ENCODE peak calls at places on chromosomes 1 and 21, in five cellular contexts. R, O, Z, E and B are unnamed samples.

GRCh38 chr21:46483300-46484295 is 24.9 kb downstream of the DIP2A start:
- DNase-seq in E (no peak), Z (no peak), R (no peak), O (no peak), B (no peak)

GRCh38 chr1:110035236-110035752 is 870 bp downstream of the STRIP1 start:
- DNase-seq in E (no peak), O (no peak), Z (no peak), R (no peak), B (no peak)

GRCh38 chr1:42935313-42935624 is 23.4 kb downstream of the SLC2A1 start:
- DNase-seq in Z (no peak), O (no peak), R (no peak), E (no peak), B (no peak)

GRCh38 chr1:119829636-119830035 is 18.4 kb upstream of the REG4 start:
- DNase-seq in Z (peak), R (peak), E (peak), O (no peak), B (no peak)

GRCh38 chr21:42080788-42081083 is 9.6 kb downstream of the UMODL1 start:
- DNase-seq in Z (no peak), O (no peak), E (no peak), R (no peak), B (no peak)

GRCh38 chr1:163974120-163974519 is 584.9 kb upstream of the PBX1 start:
- DNase-seq in R (no peak), Z (no peak), E (no peak), O (no peak), B (no peak)

GRCh38 chr1:175555266-175555665 is 188.1 kb downstream of the TNR start:
- DNase-seq in E (no peak), R (no peak), Z (no peak), O (no peak), B (no peak)

GRCh38 chr1:99650773-99651437 is 5.0 kb downstream of the PALMD start:
- DNase-seq in R (no peak), E (no peak), Z (no peak), O (peak), B (no peak)

GRCh38 chr1:19949016-19949415 is 25.6 kb upstream of the PLA2G2E start:
- DNase-seq in E (no peak), O (peak), R (no peak), Z (no peak), B (no peak)

GRCh38 chr1:66464356-66464755 is 69.6 kb upstream of the SGIP1 start:
- DNase-seq in Z (no peak), R (no peak), E (no peak), O (no peak), B (no peak)

GRCh38 chr1:232643227-232643626 is 13.3 kb upstream of the SIPA1L2 start:
- DNase-seq in O (no peak), E (peak), R (peak), Z (no peak), B (no peak)

GRCh38 chr1:177546346-177546745 is 375.6 kb downstream of the BRINP2 start:
- DNase-seq in R (no peak), O (no peak), Z (no peak), E (no peak), B (no peak)

GRCh38 chr1:101310484-101310883 is 73.7 kb downstream of the S1PR1 start:
- DNase-seq in Z (no peak), R (no peak), O (no peak), E (no peak), B (no peak)

GRCh38 chr1:76299036-76299435 is 224.5 kb downstream of the ST6GALNAC3 start:
- DNase-seq in E (no peak), Z (no peak), O (no peak), R (no peak), B (no peak)

GRCh38 chr1:16458801-16459200 is 18.3 kb downstream of the NECAP2 start:
- DNase-seq in O (no peak), R (no peak), E (no peak), Z (no peak), B (no peak)